ENCODE peak calls at places on chromosomes 4 and X, in nine cellular contexts. R, S, G, V, K, F, O, U and X are unnamed samples.

GRCh38 chr4:48832571-48832970 is 1.7 kb downstream of the OCIAD1 start:
- DNase-seq in K (no peak), O (no peak), S (no peak), F (no peak), R (no peak), V (no peak), G (no peak), U (peak; percentile 3), X (no peak)

GRCh38 chrX:38458071-38458470 is 103.3 kb upstream of the TSPAN7 start:
- DNase-seq in O (no peak), V (no peak), G (no peak), R (no peak), F (no peak), U (no peak), K (no peak), S (no peak), X (no peak)

GRCh38 chr4:39576268-39576667 is 49.0 kb upstream of the UGDH start:
- DNase-seq in V (no peak), F (no peak), R (peak; percentile 6), O (no peak), S (peak; percentile 15), U (no peak), K (no peak), G (no peak), X (peak; percentile 24)

GRCh38 chr4:155608231-155608885 is 58.3 kb upstream of the GUCY1A1 start:
- DNase-seq in O (no peak), G (no peak), U (no peak), K (no peak), S (peak; percentile 40), F (no peak), V (peak; percentile 33), R (no peak), X (no peak)

GRCh38 chr4:41692717-41693345 is 55.7 kb downstream of the PHOX2B start:
- DNase-seq in F (peak; percentile 63), O (peak; percentile 25), U (peak; percentile 40), V (peak; percentile 84), R (peak; percentile 67), S (peak; percentile 46), K (peak; percentile 36), G (peak; percentile 70), X (peak; percentile 27)

GRCh38 chr4:176833416-176833815 is 40.7 kb upstream of the VEGFC start:
- DNase-seq in R (no peak), S (peak; percentile 43), O (no peak), U (no peak), V (peak; percentile 53), F (no peak), K (no peak), G (no peak), X (no peak)

GRCh38 chr4:174286870-174287269 is 3.2 kb downstream of the CEP44 start:
- DNase-seq in O (no peak), S (no peak), F (no peak), U (no peak), K (no peak), G (no peak), R (no peak), V (no peak), X (no peak)

GRCh38 chr4:158170691-158171455 is 2.0 kb downstream of the GASK1B start:
- DNase-seq in R (peak; percentile 9), U (peak; percentile 93), S (peak; percentile 41), G (peak; percentile 40), O (no peak), F (no peak), K (peak; percentile 26), V (peak; percentile 80), X (peak; percentile 29)

GRCh38 chr4:30903493-30903892 is 183.3 kb downstream of the PCDH7 start:
- DNase-seq in R (no peak), O (no peak), U (peak; percentile 11), K (no peak), V (peak; percentile 48), F (no peak), S (no peak), G (no peak), X (no peak)

GRCh38 chrX:135556055-135556454 is 35.6 kb downstream of the INTS6L start:
- DNase-seq in R (peak; percentile 15), G (no peak), K (no peak), U (no peak), S (no peak), F (no peak), O (no peak), V (no peak), X (no peak)

DNA sequence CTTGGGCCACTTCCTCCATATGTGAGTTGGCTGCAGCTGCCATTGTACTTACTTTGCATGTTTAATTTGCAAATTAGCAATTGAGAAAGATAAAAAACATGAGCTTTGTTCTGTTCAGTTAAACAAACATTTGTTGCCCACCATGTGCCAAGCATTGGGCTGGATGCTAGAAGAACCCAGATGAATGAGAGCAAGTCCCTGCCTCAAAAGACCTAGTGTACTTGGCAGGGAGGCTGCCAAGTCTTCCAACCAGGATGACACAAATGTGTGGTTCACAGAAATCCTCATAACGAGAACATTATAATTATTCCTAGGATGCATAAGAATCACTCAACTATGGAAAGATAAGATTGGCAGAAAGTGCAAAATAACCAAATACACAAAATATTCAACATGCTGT is 66.7 kb downstream of the GPM6A start:
- DNase-seq in U (no peak), S (no peak), K (no peak), R (no peak), V (no peak), F (no peak), G (no peak), O (no peak), X (no peak)
- TF ChIP-seq CTCF in U (no peak), S (no peak), K (no peak), R (no peak), V (no peak), F (no peak), G (no peak), O (no peak), X (no peak)

GRCh38 chr4:162770761-162771490 is 395.8 kb downstream of the NAF1 start:
- DNase-seq in O (no peak), V (no peak), R (no peak), G (no peak), F (no peak), K (no peak), U (no peak), S (no peak), X (no peak)
- TF ChIP-seq CTCF in O (no peak), V (no peak), R (no peak), G (no peak), F (no peak), K (no peak), U (peak; percentile 1), S (no peak), X (no peak)

DNA sequence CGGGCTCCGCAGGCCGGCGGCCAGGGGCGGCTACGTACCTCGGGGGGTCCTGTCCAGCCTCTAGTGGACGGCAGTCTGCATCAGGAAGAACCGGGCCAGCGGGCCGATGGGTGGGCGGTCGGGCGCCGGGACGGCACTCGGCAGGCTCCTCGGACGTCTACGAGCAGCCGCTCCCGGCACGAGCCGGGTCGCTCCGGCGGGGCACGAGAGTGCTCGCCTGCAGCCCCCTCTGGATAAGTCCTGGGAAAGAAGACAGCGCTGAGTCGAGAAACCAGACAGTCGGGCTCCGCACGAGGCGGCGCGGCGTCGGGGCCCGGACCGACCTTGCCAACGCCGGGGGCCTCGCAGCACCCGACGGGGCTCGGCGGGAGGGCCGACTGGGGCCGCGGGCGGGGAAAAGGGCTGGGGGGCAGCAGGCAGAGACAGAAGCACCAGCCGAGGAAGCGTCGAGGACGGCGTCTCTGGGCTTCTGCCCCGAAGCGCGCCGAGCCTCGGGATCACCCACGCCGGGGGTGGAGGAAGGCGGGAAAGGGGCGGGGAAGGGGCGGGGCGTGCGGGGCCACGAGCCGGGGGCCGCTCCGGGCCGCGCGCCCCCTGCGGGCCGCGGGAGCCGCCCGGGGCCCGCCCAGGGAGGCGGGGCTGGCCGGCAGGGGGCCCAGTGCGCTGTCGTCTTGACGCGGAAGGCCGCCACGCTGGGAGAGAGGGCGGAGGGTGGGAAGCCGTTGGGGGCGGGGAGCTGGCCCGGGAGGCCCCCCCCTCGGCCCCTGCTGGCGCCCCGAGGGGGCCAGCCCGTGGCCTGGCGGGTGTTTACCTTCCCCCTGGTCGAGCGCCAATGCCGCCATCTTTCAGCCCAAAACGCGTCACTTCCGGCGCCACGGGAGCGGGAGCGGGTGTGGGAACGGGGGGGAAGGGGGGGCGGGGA is 1.9 kb downstream of the KLHL15 start:
- DNase-seq in O (peak; percentile 89), K (peak; percentile 68), G (peak; percentile 89), F (peak; percentile 91), U (peak; percentile 76), S (peak; percentile 92), R (peak; percentile 94), V (peak; percentile 93), X (peak; percentile 88)
- TF ChIP-seq CTCF in O (peak; percentile 43), K (peak; percentile 31), G (peak; percentile 59), F (no peak), U (no peak), S (no peak), R (peak; percentile 25), V (peak; percentile 3), X (peak; percentile 41)

DNA sequence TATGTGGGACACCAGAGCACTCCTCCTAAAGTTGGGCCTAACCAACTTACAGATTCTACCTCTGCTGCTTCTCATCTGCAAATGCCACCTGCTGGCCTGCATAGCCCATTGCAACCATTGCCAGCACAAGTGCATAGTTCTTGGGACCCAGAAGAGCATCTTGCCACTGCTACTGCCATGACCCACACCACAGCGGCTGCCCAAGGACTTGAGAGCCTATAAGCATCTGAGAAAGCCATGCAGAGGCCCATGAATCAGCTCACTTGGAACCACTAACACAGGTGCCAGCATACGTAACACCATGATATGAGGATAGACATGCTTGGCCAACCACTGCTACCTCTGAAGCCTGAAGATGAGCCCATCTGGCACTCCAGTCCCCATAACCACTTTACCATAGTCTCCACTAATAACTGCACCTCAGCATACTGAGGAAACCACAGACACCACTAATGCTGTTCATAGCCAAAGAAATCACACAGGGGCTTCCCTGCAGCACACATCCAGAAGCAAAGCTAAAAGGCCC is 258.1 kb upstream of the AGTR2 start:
- DNase-seq in O (no peak), S (no peak), K (no peak), U (no peak), R (peak; percentile 73), G (no peak), F (no peak), V (no peak), X (no peak)
- TF ChIP-seq CTCF in O (peak; percentile 23), S (no peak), K (no peak), U (peak; percentile 50), R (no peak), G (peak; percentile 30), F (no peak), V (no peak), X (no peak)

DNA sequence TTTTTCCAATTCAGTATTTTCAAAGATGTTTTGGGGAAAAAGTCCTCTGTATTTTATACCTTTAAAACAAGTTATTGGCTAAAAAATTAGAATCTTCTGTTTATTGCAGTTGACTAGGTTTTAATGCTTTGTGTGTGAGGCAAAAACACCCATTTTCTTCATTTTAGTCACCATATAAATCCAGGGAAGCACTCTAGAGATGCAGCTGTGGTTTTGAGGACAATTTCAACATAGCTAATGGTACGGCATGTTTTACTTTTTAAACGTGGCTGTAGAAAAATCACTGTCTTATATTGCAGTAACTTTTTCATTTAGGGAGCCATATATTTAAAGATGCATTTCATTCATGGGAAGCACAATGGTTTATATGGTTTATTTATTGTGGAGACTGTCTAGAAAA is 129.1 kb upstream of the PITX2 start:
- DNase-seq in S (peak; percentile 38), F (no peak), R (no peak), V (no peak), K (no peak), O (no peak), U (no peak), G (no peak), X (no peak)
- TF ChIP-seq CTCF in S (no peak), F (no peak), R (no peak), V (no peak), K (no peak), O (no peak), U (no peak), G (no peak), X (no peak)